ENCODE peak calls at places on chromosomes 1 and 21, in six cellular contexts. L is esophagus squamous epithelium, U is cardiac muscle cell, Q is progenitor cell of endocrine pancreas, R is OCI-LY7, X is mesothelial cell of epicardium. B is an unnamed sample.

GRCh38 chr1:216914974-216915373 is 191.7 kb upstream of the ESRRG start:
- DNase-seq in R (no peak), Q (no peak), U (peak; percentile 63), L (no peak), X (no peak), B (no peak)

GRCh38 chr1:30527511-30528140 is 195.8 kb downstream of the MATN1 start:
- DNase-seq in Q (no peak), U (peak; percentile 7), L (no peak), R (no peak), X (peak; percentile 34), B (no peak)

GRCh38 chr1:166197141-166197540 is 30.3 kb upstream of the FAM78B start:
- DNase-seq in R (no peak), Q (no peak), X (no peak), L (no peak), U (peak; percentile 5), B (no peak)

GRCh38 chr21:38303300-38303699 is 46.5 kb downstream of the KCNJ15 start:
- DNase-seq in U (peak; percentile 88), Q (no peak), X (no peak), L (no peak), R (no peak), B (peak; percentile 94)

GRCh38 chr1:157235307-157235706 is 97.1 kb upstream of the ETV3 start:
- DNase-seq in R (no peak), X (no peak), U (no peak), L (no peak), Q (no peak), B (no peak)

GRCh38 chr1:106749906-106750305 is 306.6 kb upstream of the PRMT6 start:
- DNase-seq in X (no peak), U (no peak), R (no peak), Q (no peak), L (no peak), B (no peak)

GRCh38 chr1:24599265-24599664 is 43.4 kb downstream of the NCMAP start:
- DNase-seq in U (no peak), R (no peak), X (no peak), Q (no peak), L (no peak), B (no peak)

GRCh38 chr1:42006836-42007235 is 88.1 kb upstream of the HIVEP3 start:
- DNase-seq in U (peak; percentile 65), Q (no peak), L (no peak), X (no peak), R (no peak), B (no peak)

GRCh38 chr1:44553771-44554170 is 120.5 kb downstream of the TMEM53 start:
- DNase-seq in R (no peak), X (no peak), Q (no peak), U (peak; percentile 60), L (no peak), B (no peak)

GRCh38 chr1:64111787-64112186 is 91.6 kb upstream of the UBE2U start:
- DNase-seq in R (no peak), L (no peak), Q (no peak), U (no peak), X (no peak), B (no peak)

GRCh38 chr1:26287033-26287711 is 7.3 kb downstream of the SH3BGRL3 start:
- DNase-seq in Q (no peak), X (no peak), U (no peak), R (peak; percentile 96), L (no peak), B (no peak)

GRCh38 chr1:218459450-218459849 is 114.3 kb downstream of the TGFB2 start:
- DNase-seq in X (no peak), R (no peak), L (no peak), U (peak; percentile 58), Q (no peak), B (peak; percentile 74)

GRCh38 chr1:3661631-3662030 is 9.3 kb downstream of the TP73 start:
- DNase-seq in X (no peak), Q (no peak), R (no peak), L (no peak), U (no peak), B (no peak)

GRCh38 chr1:204380293-204380831 is 20.6 kb upstream of the PLEKHA6 start:
- DNase-seq in U (no peak), L (no peak), Q (no peak), X (no peak), R (no peak), B (no peak)

GRCh38 chr1:200911361-200911760 is 16.7 kb downstream of the INAVA start:
- DNase-seq in L (no peak), U (no peak), R (no peak), Q (no peak), X (no peak), B (no peak)

GRCh38 chr1:227356582-227357228 is 38.4 kb upstream of the CDC42BPA start:
- DNase-seq in U (peak; percentile 13), R (no peak), X (no peak), Q (no peak), L (no peak), B (no peak)

GRCh38 chr1:234647245-234647644 is 37.3 kb upstream of the IRF2BP2 start:
- DNase-seq in X (no peak), Q (no peak), R (peak; percentile 58), L (no peak), U (no peak), B (no peak)

GRCh38 chr1:28553229-28553930 is 495 bp downstream of the TRNAU1AP start:
- DNase-seq in Q (peak; percentile 13), R (peak; percentile 59), X (peak; percentile 59), U (peak; percentile 47), L (no peak), B (no peak)

GRCh38 chr1:43531906-43532584 is 1.4 kb downstream of the PTPRF start:
- DNase-seq in X (peak; percentile 72), L (no peak), U (no peak), R (no peak), Q (peak; percentile 45), B (no peak)

GRCh38 chr1:161481624-161482392 is 23.4 kb upstream of the FCGR2A start:
- DNase-seq in U (no peak), X (no peak), R (no peak), L (no peak), Q (no peak), B (no peak)

GRCh38 chr1:42172394-42173133 is 8.0 kb upstream of the GUCA2A start:
- DNase-seq in Q (no peak), U (no peak), R (no peak), L (no peak), X (no peak), B (no peak)

GRCh38 chr1:223019236-223019635 is 123.8 kb downstream of the TLR5 start:
- DNase-seq in X (no peak), L (no peak), U (no peak), Q (no peak), R (no peak), B (no peak)

GRCh38 chr1:170521818-170522217 is 10.1 kb upstream of the GORAB start:
- DNase-seq in R (no peak), U (no peak), Q (no peak), X (no peak), L (no peak), B (no peak)

GRCh38 chr1:87739141-87739540 is 410.5 kb downstream of the LMO4 start:
- DNase-seq in X (no peak), U (no peak), R (no peak), Q (no peak), L (no peak), B (no peak)

GRCh38 chr1:10286244-10286643 is 75.9 kb downstream of the KIF1B start:
- DNase-seq in X (no peak), Q (no peak), L (no peak), R (no peak), U (no peak), B (peak; percentile 12)

GRCh38 chr1:113975211-113975895 is 3.9 kb upstream of the OLFML3 start:
- DNase-seq in X (no peak), R (no peak), U (peak; percentile 27), L (no peak), Q (no peak), B (no peak)

GRCh38 chr1:2538872-2539271 is 8.8 kb upstream of the HES5 start:
- DNase-seq in L (no peak), Q (no peak), R (no peak), X (no peak), U (no peak), B (no peak)

GRCh38 chr1:6002714-6003501 is 10.7 kb upstream of the NPHP4 start:
- DNase-seq in U (no peak), R (no peak), Q (no peak), L (no peak), X (no peak), B (no peak)
- TF ChIP-seq CTCF in U (no peak), R (no peak), Q (peak; percentile 30), L (no peak), X (no peak), B (no peak)

DNA sequence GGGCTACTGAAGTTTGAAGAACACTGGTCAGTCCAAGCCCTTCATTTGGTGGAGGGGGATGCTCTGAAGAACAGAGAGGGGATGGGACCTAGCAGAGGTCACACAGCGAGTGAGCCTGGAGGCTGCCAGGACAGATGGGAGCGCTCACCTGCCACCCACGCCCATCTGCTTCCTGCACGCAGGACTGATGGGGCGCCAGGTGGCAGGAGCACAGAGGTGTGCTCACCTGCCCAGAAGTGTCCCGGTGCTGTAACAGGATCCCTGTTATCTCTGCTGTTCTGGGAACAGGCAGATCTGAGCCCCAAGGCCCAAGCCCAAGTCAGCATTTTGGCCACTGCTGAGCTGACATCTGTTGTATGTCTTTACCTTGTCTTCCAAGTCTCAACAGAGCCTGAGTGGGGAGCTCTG is 40.5 kb downstream of the EPHB2 start:
- DNase-seq in X (no peak), Q (no peak), R (no peak), U (no peak), L (no peak), B (no peak)
- TF ChIP-seq CTCF in X (no peak), Q (no peak), R (no peak), U (no peak), L (no peak), B (no peak)

GRCh38 chr1:175195281-175195680 is 2.7 kb upstream of the KIAA0040 start:
- DNase-seq in U (no peak), X (no peak), L (no peak), Q (no peak), R (peak; percentile 60), B (no peak)

GRCh38 chr1:175192111-175192629 is 406 bp downstream of the KIAA0040 start:
- DNase-seq in U (no peak), Q (no peak), L (no peak), X (peak; percentile 68), R (peak; percentile 60), B (peak; percentile 71)

GRCh38 chr1:175193339-175193950 is 869 bp upstream of the KIAA0040 start:
- DNase-seq in U (no peak), L (no peak), X (no peak), Q (no peak), R (no peak), B (no peak)

GRCh38 chr1:175191654-175192053 is 922 bp downstream of the KIAA0040 start:
- DNase-seq in R (peak; percentile 61), Q (no peak), L (no peak), U (no peak), X (no peak), B (no peak)

GRCh38 chr1:175192630-175193338 is at the start of gene KIAA0040:
- DNase-seq in Q (peak; percentile 39), R (peak; percentile 80), L (no peak), X (peak; percentile 56), U (peak; percentile 38), B (peak; percentile 91)
- TF ChIP-seq CTCF in Q (peak; percentile 35), R (peak; percentile 22), L (no peak), X (no peak), U (no peak), B (peak; percentile 17)

GRCh38 chr1:71717186-71717585 is 565.2 kb downstream of the NEGR1 start:
- DNase-seq in R (no peak), L (no peak), X (no peak), U (no peak), Q (no peak), B (no peak)

GRCh38 chr1:71719330-71719729 is 563.0 kb downstream of the NEGR1 start:
- DNase-seq in L (no peak), X (no peak), Q (no peak), U (no peak), R (no peak), B (no peak)

GRCh38 chr1:71721532-71721931 is 560.8 kb downstream of the NEGR1 start:
- DNase-seq in R (no peak), L (no peak), Q (no peak), X (no peak), U (no peak), B (no peak)
- TF ChIP-seq CTCF in R (peak; percentile 33), L (no peak), Q (no peak), X (no peak), U (no peak), B (no peak)